ENCODE peak calls at places on chromosomes 2 and 18, in four cellular contexts. R, S, Q and V are unnamed samples. For H3K4me1, the result is how much of the 10 kb centered on the place peaks cover.

GRCh38 chr2:55992465-55992864 is 68.9 kb upstream of the EFEMP1 start:
- DNase-seq in R (no peak), S (no peak), Q (peak), V (peak)

GRCh38 chr2:11681722-11682589 is 12.0 kb upstream of the NTSR2 start:
- DNase-seq in R (no peak), S (peak), Q (no peak), V (no peak)

GRCh38 chr2:233802132-233802815 is 24.1 kb downstream of the MROH2A start:
- DNase-seq in R (no peak), S (no peak), Q (no peak), V (no peak)

GRCh38 chr2:3659447-3660432 is 1.7 kb downstream of the ALLC start:
- DNase-seq in R (no peak), S (peak), Q (peak), V (no peak)

GRCh38 chr2:46082531-46083485 is 214.4 kb upstream of the EPAS1 start:
- DNase-seq in R (no peak), S (peak), Q (peak), V (no peak)

GRCh38 chr2:34107811-34108210 is 508.7 kb upstream of the FAM98A start:
- DNase-seq in R (no peak), S (no peak), Q (no peak), V (no peak)

GRCh38 chr2:61658841-61659780 is 121.0 kb upstream of the XPO1 start:
- DNase-seq in R (no peak), S (no peak), Q (peak), V (no peak)

GRCh38 chr18:79718126-79718525 is 38.5 kb downstream of the CTDP1 start:
- DNase-seq in R (no peak), S (no peak), Q (no peak), V (no peak)

GRCh38 chr2:38474833-38475566 is 97.9 kb upstream of the ATL2 start:
- DNase-seq in R (no peak), S (no peak), Q (no peak), V (no peak)

GRCh38 chr2:202261531-202261930 is 4.0 kb upstream of the NOP58 start:
- DNase-seq in R (no peak), S (no peak), Q (no peak), V (no peak)

GRCh38 chr2:50746526-50746925 is 285.4 kb downstream of the NRXN1 start:
- DNase-seq in R (no peak), S (no peak), Q (no peak), V (no peak)

GRCh38 chr2:28357948-28358667 is 34.5 kb upstream of the FOSL2 start:
- DNase-seq in R (no peak), S (no peak), Q (no peak), V (no peak)

GRCh38 chr2:96110621-96111256 is 5.6 kb downstream of the ADRA2B start:
- DNase-seq in R (no peak), S (peak), Q (no peak), V (no peak)

GRCh38 chr18:36471393-36471792 is 173.9 kb downstream of the FHOD3 start:
- DNase-seq in R (no peak), S (no peak), Q (no peak), V (no peak)

GRCh38 chr18:21112543-21113105 is 1.0 kb upstream of the ROCK1 start:
- DNase-seq in R (no peak), S (no peak), Q (no peak), V (no peak)

GRCh38 chr2:128279786-128280701 is 38.6 kb downstream of the HS6ST1 start:
- DNase-seq in R (no peak), S (peak), Q (no peak), V (no peak)

GRCh38 chr2:75020476-75020875 is 62.0 kb downstream of the POLE4 start:
- DNase-seq in R (no peak), S (no peak), Q (no peak), V (no peak)

GRCh38 chr2:181876614-181877063 is 14.9 kb upstream of the ITPRID2 start:
- DNase-seq in R (no peak), S (no peak), Q (no peak), V (no peak)

GRCh38 chr2:85830645-85831044 is 58.1 kb downstream of the ST3GAL5 start:
- DNase-seq in R (no peak), S (no peak), Q (no peak), V (no peak)

GRCh38 chr18:8849696-8850095 is 144.3 kb downstream of the MTCL1 start:
- DNase-seq in R (no peak), S (no peak), Q (no peak), V (no peak)

GRCh38 chr2:71801969-71802368 is 345.7 kb downstream of the CYP26B1 start:
- DNase-seq in R (no peak), S (peak), Q (peak), V (peak)

GRCh38 chr2:11967946-11968465 is 221.6 kb downstream of the LPIN1 start:
- DNase-seq in R (no peak), S (no peak), Q (peak), V (no peak)

GRCh38 chr2:201542291-201542690 is 90.8 kb downstream of the STRADB start:
- DNase-seq in R (no peak), S (no peak), Q (no peak), V (no peak)

GRCh38 chr2:184780384-184780783 is 182.1 kb downstream of the ZNF804A start:
- DNase-seq in R (no peak), S (no peak), Q (no peak), V (no peak)

GRCh38 chr2:232893834-232894233 is 23.8 kb downstream of the SNORC start:
- DNase-seq in R (no peak), S (no peak), Q (no peak), V (no peak)

GRCh38 chr2:12050381-12050780 is 303.9 kb downstream of the LPIN1 start:
- DNase-seq in R (no peak), S (no peak), Q (peak), V (no peak)

GRCh38 chr18:494602-494983 is 5.9 kb downstream of the COLEC12 start:
- DNase-seq in R (no peak), S (no peak), Q (no peak), V (no peak)

DNA sequence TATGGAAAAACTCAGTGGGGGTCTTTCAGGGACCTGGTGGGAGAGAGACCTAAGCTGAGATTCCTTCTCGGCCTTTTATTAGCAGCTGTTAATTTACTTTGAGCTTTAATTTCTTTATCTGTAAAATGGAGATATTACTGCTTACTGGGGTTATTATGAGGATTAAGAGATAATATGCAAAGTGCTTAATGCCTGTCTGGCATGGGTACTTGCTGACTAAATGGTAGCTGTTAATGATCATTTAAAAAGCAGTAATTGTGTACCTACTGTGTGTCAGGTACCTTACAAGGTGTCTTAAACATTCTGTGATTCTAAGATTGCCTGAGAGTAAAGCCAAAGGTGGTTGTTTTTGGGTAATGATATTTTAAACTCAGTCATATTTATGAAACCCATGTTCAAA is 2.6 kb downstream of the ITGA6 start:
- DNase-seq in R (no peak), S (no peak), Q (no peak), V (no peak)
- H3K4me1 ChIP-seq in R (half or more), S (under half), Q (half or more), V (under half)

DNA sequence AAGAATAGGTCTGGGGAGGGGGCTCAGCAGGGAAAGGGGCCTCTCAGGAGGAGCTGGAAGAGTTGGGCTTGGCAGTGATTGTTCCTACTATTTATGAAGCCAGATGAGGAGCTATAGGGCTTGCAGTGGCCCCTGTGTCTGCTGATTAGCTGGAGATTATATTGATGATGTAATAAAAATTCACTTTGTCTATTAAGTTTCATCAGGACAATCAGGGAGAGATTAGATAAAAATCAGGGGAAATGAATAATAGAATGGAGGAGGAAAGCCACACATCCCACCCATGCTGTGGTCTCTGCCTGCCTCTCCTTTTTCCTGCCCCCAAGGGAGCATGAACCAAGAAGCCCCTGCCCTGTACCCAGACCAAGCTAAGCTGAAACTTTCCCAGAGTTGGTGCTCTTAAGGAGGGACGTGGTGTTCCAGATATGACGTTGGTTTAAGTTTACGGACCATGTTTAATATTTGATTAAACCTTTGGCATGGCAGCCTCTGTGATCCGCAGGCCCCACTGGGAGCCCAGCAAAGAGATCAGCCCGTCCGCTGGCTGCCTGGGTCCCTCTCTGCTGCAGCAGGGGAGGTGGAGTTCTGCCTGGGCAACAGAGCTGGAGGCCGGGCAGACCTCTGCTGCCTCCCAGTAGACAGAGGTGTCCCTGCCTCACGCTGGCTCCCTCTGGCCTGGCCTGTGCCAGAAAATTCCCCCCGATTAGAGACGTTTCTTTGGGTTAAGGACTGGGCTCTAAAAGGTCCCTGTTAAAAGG is 15.3 kb downstream of the CELF4 start:
- DNase-seq in R (no peak), S (no peak), Q (no peak), V (no peak)
- H3K27ac ChIP-seq in R (no peak), S (no peak), Q (no peak), V (no peak)

GRCh38 chr2:224405412-224405811 is 3.5 kb upstream of the FAM124B start:
- DNase-seq in R (no peak), S (no peak), Q (no peak), V (no peak)

GRCh38 chr2:224408676-224409075 is 6.8 kb upstream of the FAM124B start:
- DNase-seq in R (no peak), S (no peak), Q (no peak), V (no peak)

GRCh38 chr2:224404766-224405165 is 2.9 kb upstream of the FAM124B start:
- DNase-seq in R (no peak), S (no peak), Q (no peak), V (no peak)

GRCh38 chr2:224405841-224406370 is 4.0 kb upstream of the FAM124B start:
- DNase-seq in R (no peak), S (no peak), Q (no peak), V (no peak)

GRCh38 chr2:224407241-224407680 is 5.4 kb upstream of the FAM124B start:
- DNase-seq in R (no peak), S (no peak), Q (peak), V (no peak)
- H3K4me3 ChIP-seq in R (no peak), S (no peak), Q (no peak), V (no peak)

DNA sequence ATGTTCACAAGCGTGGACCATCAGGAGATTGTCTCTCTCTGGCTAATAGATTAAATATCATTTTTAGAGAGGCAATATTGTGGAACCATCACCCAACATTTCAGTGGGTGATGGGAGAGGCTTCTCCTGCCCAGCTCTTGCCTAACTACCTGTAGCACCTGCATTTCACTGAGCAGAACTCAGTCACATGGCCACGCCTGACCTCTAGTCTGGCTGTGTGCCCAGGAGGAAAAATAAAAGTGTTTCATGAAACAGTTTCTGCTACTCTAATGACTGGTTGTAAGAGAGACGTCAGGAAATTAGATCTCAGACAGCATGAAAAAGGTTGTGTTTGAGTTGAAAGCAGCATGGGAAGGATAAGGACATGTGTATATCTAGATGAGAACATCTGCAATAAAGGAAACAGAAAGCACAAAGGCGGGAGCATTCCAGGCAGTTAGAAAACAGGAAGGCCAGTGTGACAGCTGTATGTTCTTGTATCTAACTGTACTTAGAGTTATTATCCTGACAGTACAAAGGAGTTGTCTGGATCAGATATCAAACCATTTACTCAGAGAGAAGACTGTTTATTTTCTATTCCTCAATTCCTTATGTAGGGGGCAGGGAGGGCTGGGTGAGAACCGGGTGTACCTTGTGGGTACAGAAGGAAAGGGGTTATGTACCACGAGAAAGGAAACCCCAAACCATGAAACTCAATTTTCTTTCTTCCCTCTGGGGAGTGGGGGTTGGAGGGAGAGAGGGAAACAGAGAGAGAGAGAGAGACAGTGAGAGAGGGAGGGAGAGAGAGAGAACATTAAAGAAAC is 307.5 kb upstream of the VWC2L start:
- DNase-seq in R (no peak), S (no peak), Q (no peak), V (no peak)
- H3K4me1 ChIP-seq in R (under half), S (under half), Q (under half), V (under half)